ENCODE peak calls at places on chromosomes 3 and 15, in ten cellular contexts. One of them, this sample, is unnamed. For H3K9me3, the result is how much of the 10 kb centered on the place peaks cover.

GRCh38 chr15:47301481-47301880 is 415.8 kb upstream of the SEMA6D start:
- DNase-seq in right atrium auricular region: no peak
- DNase-seq in spleen: no peak
- DNase-seq in tibial nerve: no peak
- DNase-seq in pancreas: peak
- DNase-seq in stomach: no peak
- DNase-seq in breast epithelium: no peak
- DNase-seq in left lung: no peak
- DNase-seq in HCT116: no peak
- DNase-seq in heart left ventricle: no peak
- DNase-seq in this sample: no peak

GRCh38 chr3:183917776-183918175 is 33.1 kb upstream of the PARL start:
- DNase-seq in heart left ventricle: no peak
- DNase-seq in left lung: no peak
- DNase-seq in stomach: no peak
- DNase-seq in tibial nerve: no peak
- DNase-seq in spleen: no peak
- DNase-seq in pancreas: no peak
- DNase-seq in HCT116: no peak
- DNase-seq in breast epithelium: no peak
- DNase-seq in right atrium auricular region: no peak
- DNase-seq in this sample: no peak

GRCh38 chr15:81407151-81407550 is 33.1 kb upstream of the TMC3 start:
- DNase-seq in pancreas: no peak
- DNase-seq in HCT116: no peak
- DNase-seq in stomach: no peak
- DNase-seq in tibial nerve: no peak
- DNase-seq in breast epithelium: no peak
- DNase-seq in heart left ventricle: no peak
- DNase-seq in spleen: no peak
- DNase-seq in right atrium auricular region: no peak
- DNase-seq in left lung: no peak
- DNase-seq in this sample: no peak

GRCh38 chr15:101127503-101128076 is 124.3 kb downstream of the CHSY1 start:
- DNase-seq in spleen: peak
- DNase-seq in pancreas: no peak
- DNase-seq in tibial nerve: peak
- DNase-seq in left lung: no peak
- DNase-seq in stomach: peak
- DNase-seq in heart left ventricle: peak
- DNase-seq in breast epithelium: peak
- DNase-seq in HCT116: peak
- DNase-seq in right atrium auricular region: peak
- DNase-seq in this sample: peak

GRCh38 chr15:62899090-62899493 is 143.5 kb upstream of the TPM1 start:
- DNase-seq in stomach: no peak
- DNase-seq in right atrium auricular region: no peak
- DNase-seq in breast epithelium: peak
- DNase-seq in left lung: no peak
- DNase-seq in pancreas: no peak
- DNase-seq in spleen: no peak
- DNase-seq in HCT116: no peak
- DNase-seq in heart left ventricle: peak
- DNase-seq in tibial nerve: no peak
- DNase-seq in this sample: no peak

GRCh38 chr15:96252148-96252547 is 78.4 kb upstream of the NR2F2 start:
- DNase-seq in left lung: no peak
- DNase-seq in tibial nerve: no peak
- DNase-seq in pancreas: no peak
- DNase-seq in HCT116: peak
- DNase-seq in stomach: no peak
- DNase-seq in breast epithelium: no peak
- DNase-seq in heart left ventricle: no peak
- DNase-seq in spleen: no peak
- DNase-seq in right atrium auricular region: no peak
- DNase-seq in this sample: no peak

GRCh38 chr15:62241135-62241770 is 76.2 kb upstream of the C2CD4B start:
- DNase-seq in tibial nerve: no peak
- DNase-seq in pancreas: no peak
- DNase-seq in right atrium auricular region: no peak
- DNase-seq in HCT116: peak
- DNase-seq in spleen: no peak
- DNase-seq in stomach: peak
- DNase-seq in heart left ventricle: no peak
- DNase-seq in left lung: no peak
- DNase-seq in breast epithelium: no peak
- DNase-seq in this sample: no peak

GRCh38 chr3:138219255-138219654 is 32.2 kb downstream of the ARMC8 start:
- DNase-seq in stomach: no peak
- DNase-seq in heart left ventricle: no peak
- DNase-seq in breast epithelium: no peak
- DNase-seq in right atrium auricular region: no peak
- DNase-seq in spleen: no peak
- DNase-seq in pancreas: no peak
- DNase-seq in tibial nerve: no peak
- DNase-seq in HCT116: no peak
- DNase-seq in left lung: no peak
- DNase-seq in this sample: no peak

GRCh38 chr15:21267686-21268395 is 172.5 kb downstream of the POTEB3 start:
- DNase-seq in right atrium auricular region: no peak
- DNase-seq in HCT116: no peak
- DNase-seq in stomach: no peak
- DNase-seq in heart left ventricle: no peak
- DNase-seq in tibial nerve: no peak
- DNase-seq in spleen: no peak
- DNase-seq in breast epithelium: no peak
- DNase-seq in pancreas: no peak
- DNase-seq in left lung: no peak
- DNase-seq in this sample: no peak

GRCh38 chr3:32143849-32144757 is 37.7 kb downstream of the GPD1L start:
- DNase-seq in HCT116: peak
- DNase-seq in heart left ventricle: peak
- DNase-seq in right atrium auricular region: no peak
- DNase-seq in pancreas: no peak
- DNase-seq in spleen: no peak
- DNase-seq in left lung: no peak
- DNase-seq in stomach: peak
- DNase-seq in breast epithelium: no peak
- DNase-seq in tibial nerve: peak
- DNase-seq in this sample: peak
- TF ChIP-seq CTCF in HCT116: peak
- TF ChIP-seq CTCF in heart left ventricle: peak
- TF ChIP-seq CTCF in right atrium auricular region: peak
- TF ChIP-seq CTCF in pancreas: peak
- TF ChIP-seq CTCF in spleen: peak
- TF ChIP-seq CTCF in left lung: peak
- TF ChIP-seq CTCF in stomach: peak
- TF ChIP-seq CTCF in breast epithelium: peak
- TF ChIP-seq CTCF in tibial nerve: peak
- TF ChIP-seq CTCF in this sample: peak

GRCh38 chr3:189101594-189101993 is 70.2 kb upstream of the TPRG1 start:
- DNase-seq in HCT116: no peak
- DNase-seq in spleen: no peak
- DNase-seq in breast epithelium: no peak
- DNase-seq in stomach: no peak
- DNase-seq in tibial nerve: no peak
- DNase-seq in right atrium auricular region: no peak
- DNase-seq in pancreas: no peak
- DNase-seq in heart left ventricle: no peak
- DNase-seq in left lung: no peak
- DNase-seq in this sample: no peak
- H3K9me3 ChIP-seq in HCT116: under half
- H3K9me3 ChIP-seq in spleen: under half
- H3K9me3 ChIP-seq in breast epithelium: under half
- H3K9me3 ChIP-seq in stomach: under half
- H3K9me3 ChIP-seq in tibial nerve: under half
- H3K9me3 ChIP-seq in right atrium auricular region: under half
- H3K9me3 ChIP-seq in pancreas: under half
- H3K9me3 ChIP-seq in heart left ventricle: under half
- H3K9me3 ChIP-seq in left lung: under half
- H3K9me3 ChIP-seq in this sample: under half

GRCh38 chr3:10417849-10418248 is 87.5 kb downstream of the ATP2B2 start:
- DNase-seq in left lung: no peak
- DNase-seq in breast epithelium: no peak
- DNase-seq in tibial nerve: no peak
- DNase-seq in stomach: no peak
- DNase-seq in right atrium auricular region: no peak
- DNase-seq in HCT116: peak
- DNase-seq in heart left ventricle: no peak
- DNase-seq in pancreas: no peak
- DNase-seq in spleen: no peak
- DNase-seq in this sample: no peak
- TF ChIP-seq CTCF in left lung: no peak
- TF ChIP-seq CTCF in breast epithelium: no peak
- TF ChIP-seq CTCF in tibial nerve: no peak
- TF ChIP-seq CTCF in stomach: no peak
- TF ChIP-seq CTCF in right atrium auricular region: no peak
- TF ChIP-seq CTCF in HCT116: peak
- TF ChIP-seq CTCF in heart left ventricle: no peak
- TF ChIP-seq CTCF in pancreas: no peak
- TF ChIP-seq CTCF in spleen: no peak
- TF ChIP-seq CTCF in this sample: no peak

GRCh38 chr15:25230442-25230841 is 208.4 kb downstream of the UBE3A start:
- DNase-seq in tibial nerve: no peak
- DNase-seq in stomach: no peak
- DNase-seq in spleen: no peak
- DNase-seq in right atrium auricular region: no peak
- DNase-seq in pancreas: no peak
- DNase-seq in heart left ventricle: no peak
- DNase-seq in left lung: no peak
- DNase-seq in HCT116: no peak
- DNase-seq in breast epithelium: no peak
- DNase-seq in this sample: no peak
- H3K9me3 ChIP-seq in tibial nerve: under half
- H3K9me3 ChIP-seq in stomach: half or more
- H3K9me3 ChIP-seq in spleen: half or more
- H3K9me3 ChIP-seq in right atrium auricular region: under half
- H3K9me3 ChIP-seq in pancreas: under half
- H3K9me3 ChIP-seq in heart left ventricle: under half
- H3K9me3 ChIP-seq in left lung: under half
- H3K9me3 ChIP-seq in HCT116: under half
- H3K9me3 ChIP-seq in breast epithelium: half or more
- H3K9me3 ChIP-seq in this sample: under half

GRCh38 chr3:134194247-134194646 is 56.4 kb downstream of the RYK start:
- DNase-seq in pancreas: no peak
- DNase-seq in heart left ventricle: no peak
- DNase-seq in left lung: no peak
- DNase-seq in stomach: no peak
- DNase-seq in right atrium auricular region: no peak
- DNase-seq in spleen: no peak
- DNase-seq in breast epithelium: no peak
- DNase-seq in HCT116: no peak
- DNase-seq in tibial nerve: no peak
- DNase-seq in this sample: no peak

GRCh38 chr3:134189848-134190247 is 60.8 kb downstream of the RYK start:
- DNase-seq in tibial nerve: no peak
- DNase-seq in HCT116: no peak
- DNase-seq in pancreas: no peak
- DNase-seq in heart left ventricle: no peak
- DNase-seq in breast epithelium: no peak
- DNase-seq in spleen: no peak
- DNase-seq in stomach: no peak
- DNase-seq in left lung: no peak
- DNase-seq in right atrium auricular region: no peak
- DNase-seq in this sample: no peak

GRCh38 chr3:134186391-134186790 is 64.3 kb downstream of the RYK start:
- DNase-seq in pancreas: no peak
- DNase-seq in right atrium auricular region: no peak
- DNase-seq in stomach: no peak
- DNase-seq in left lung: no peak
- DNase-seq in HCT116: no peak
- DNase-seq in tibial nerve: no peak
- DNase-seq in spleen: no peak
- DNase-seq in heart left ventricle: no peak
- DNase-seq in breast epithelium: no peak
- DNase-seq in this sample: no peak

DNA sequence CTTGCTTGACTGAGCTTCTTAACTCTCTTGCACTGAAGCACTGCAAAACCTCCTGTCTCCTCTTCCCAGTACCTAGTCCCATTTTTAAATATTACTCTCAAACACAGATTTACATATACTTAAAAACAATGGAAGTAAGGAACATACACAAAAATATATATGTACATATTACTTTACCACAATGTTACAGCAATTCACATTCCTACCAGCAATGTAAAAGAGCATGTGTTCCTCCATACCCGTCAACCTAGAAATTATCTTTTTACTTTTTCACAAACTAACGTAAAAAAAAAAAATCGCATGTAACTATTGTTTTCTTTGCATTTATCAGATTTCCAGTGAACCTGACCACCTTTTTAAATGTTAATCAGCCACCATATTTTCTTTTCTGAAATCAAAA is 60.4 kb downstream of the RYK start:
- DNase-seq in tibial nerve: no peak
- DNase-seq in breast epithelium: no peak
- DNase-seq in heart left ventricle: no peak
- DNase-seq in left lung: no peak
- DNase-seq in pancreas: no peak
- DNase-seq in HCT116: no peak
- DNase-seq in right atrium auricular region: no peak
- DNase-seq in stomach: no peak
- DNase-seq in spleen: no peak
- DNase-seq in this sample: no peak
- TF ChIP-seq CTCF in tibial nerve: no peak
- TF ChIP-seq CTCF in breast epithelium: no peak
- TF ChIP-seq CTCF in heart left ventricle: no peak
- TF ChIP-seq CTCF in left lung: no peak
- TF ChIP-seq CTCF in pancreas: no peak
- TF ChIP-seq CTCF in HCT116: no peak
- TF ChIP-seq CTCF in right atrium auricular region: no peak
- TF ChIP-seq CTCF in stomach: no peak
- TF ChIP-seq CTCF in spleen: no peak
- TF ChIP-seq CTCF in this sample: no peak

DNA sequence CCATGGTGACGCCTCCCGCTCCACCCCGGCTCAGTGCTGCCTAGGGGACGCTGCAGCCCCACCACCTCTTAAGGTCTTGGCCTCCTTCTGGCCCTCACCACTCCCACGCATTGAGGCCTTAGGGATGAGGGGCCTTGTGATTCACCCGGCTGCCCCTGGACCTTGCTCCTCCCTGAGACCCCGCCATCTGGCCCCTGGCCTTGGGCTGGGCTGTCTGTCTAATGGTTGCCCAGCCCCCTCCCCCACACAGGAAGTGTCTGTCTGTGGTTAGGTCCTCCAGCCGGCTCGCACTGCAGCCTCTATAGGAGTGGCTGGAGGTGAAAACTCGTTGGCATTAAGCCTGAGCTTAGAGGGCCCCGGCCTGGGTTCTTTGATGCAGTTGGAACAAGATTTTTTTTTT is 21.5 kb upstream of the MTHFS start:
- DNase-seq in left lung: peak
- DNase-seq in stomach: no peak
- DNase-seq in breast epithelium: no peak
- DNase-seq in right atrium auricular region: no peak
- DNase-seq in tibial nerve: no peak
- DNase-seq in heart left ventricle: no peak
- DNase-seq in HCT116: no peak
- DNase-seq in pancreas: no peak
- DNase-seq in spleen: peak
- DNase-seq in this sample: no peak
- H3K9me3 ChIP-seq in left lung: under half
- H3K9me3 ChIP-seq in stomach: half or more
- H3K9me3 ChIP-seq in breast epithelium: half or more
- H3K9me3 ChIP-seq in right atrium auricular region: half or more
- H3K9me3 ChIP-seq in tibial nerve: under half
- H3K9me3 ChIP-seq in heart left ventricle: half or more
- H3K9me3 ChIP-seq in HCT116: under half
- H3K9me3 ChIP-seq in pancreas: under half
- H3K9me3 ChIP-seq in spleen: half or more
- H3K9me3 ChIP-seq in this sample: under half